ENCODE peak calls at places on chromosomes 2 and 18, in six cellular contexts. B is aorta, D is mesenchymal stem cell, N is colonic mucosa, J is heart right ventricle, H is heart left ventricle. K is an unnamed sample. For H3K27me3 and H3K36me3, the result is how much of the 10 kb centered on the place peaks cover.

GRCh38 chr2:31233741-31234689 is at the start of gene EHD3:
- DNase-seq in B (peak), D (peak), N (peak), J (peak), H (peak), K (peak)

GRCh38 chr18:80075940-80076339 is 33.1 kb upstream of the ADNP2 start:
- DNase-seq in B (no peak), D (no peak), N (no peak), J (no peak), H (no peak), K (no peak)

GRCh38 chr2:8753609-8754008 is 71.8 kb downstream of the ID2 start:
- DNase-seq in B (no peak), D (no peak), N (no peak), J (no peak), H (no peak), K (no peak)

GRCh38 chr2:73069855-73070650 is 1.5 kb downstream of the SFXN5 start:
- DNase-seq in B (no peak), D (peak), N (no peak), J (no peak), H (no peak), K (no peak)

GRCh38 chr2:16209799-16210198 is 269.4 kb downstream of the MYCN start:
- DNase-seq in B (no peak), D (no peak), N (no peak), J (no peak), H (no peak), K (no peak)

GRCh38 chr2:230861564-230862255 is 3.0 kb upstream of the ITM2C start:
- DNase-seq in B (no peak), D (no peak), N (no peak), J (no peak), H (no peak), K (no peak)

GRCh38 chr2:30886101-30886500 is 78.9 kb upstream of the CAPN13 start:
- DNase-seq in B (no peak), D (no peak), N (no peak), J (no peak), H (no peak), K (no peak)

GRCh38 chr2:8120979-8121825 is 560.7 kb upstream of the ID2 start:
- DNase-seq in B (no peak), D (peak), N (no peak), J (no peak), H (no peak), K (no peak)

GRCh38 chr18:70015127-70015526 is 67.5 kb upstream of the CD226 start:
- DNase-seq in B (no peak), D (no peak), N (no peak), J (peak), H (peak), K (no peak)

GRCh38 chr18:11906926-11907874 is 917 bp downstream of the MPPE1 start:
- DNase-seq in B (no peak), D (peak), N (peak), J (no peak), H (no peak), K (no peak)

GRCh38 chr2:65279756-65280155 is 52.1 kb downstream of the ACTR2 start:
- DNase-seq in B (no peak), D (no peak), N (no peak), J (no peak), H (peak), K (no peak)

GRCh38 chr2:65277791-65278449 is 50.3 kb downstream of the ACTR2 start:
- DNase-seq in B (no peak), D (peak), N (no peak), J (peak), H (peak), K (peak)

GRCh38 chr2:65276604-65277003 is 49.0 kb downstream of the ACTR2 start:
- DNase-seq in B (no peak), D (peak), N (no peak), J (no peak), H (no peak), K (no peak)

GRCh38 chr2:65277118-65277517 is 49.5 kb downstream of the ACTR2 start:
- DNase-seq in B (no peak), D (no peak), N (no peak), J (no peak), H (no peak), K (no peak)

GRCh38 chr2:65278450-65279030 is 50.9 kb downstream of the ACTR2 start:
- DNase-seq in B (no peak), D (peak), N (no peak), J (peak), H (peak), K (no peak)
- H3K27me3 ChIP-seq in B (under half), D (under half), N (under half), J (under half), H (under half), K (under half)

DNA sequence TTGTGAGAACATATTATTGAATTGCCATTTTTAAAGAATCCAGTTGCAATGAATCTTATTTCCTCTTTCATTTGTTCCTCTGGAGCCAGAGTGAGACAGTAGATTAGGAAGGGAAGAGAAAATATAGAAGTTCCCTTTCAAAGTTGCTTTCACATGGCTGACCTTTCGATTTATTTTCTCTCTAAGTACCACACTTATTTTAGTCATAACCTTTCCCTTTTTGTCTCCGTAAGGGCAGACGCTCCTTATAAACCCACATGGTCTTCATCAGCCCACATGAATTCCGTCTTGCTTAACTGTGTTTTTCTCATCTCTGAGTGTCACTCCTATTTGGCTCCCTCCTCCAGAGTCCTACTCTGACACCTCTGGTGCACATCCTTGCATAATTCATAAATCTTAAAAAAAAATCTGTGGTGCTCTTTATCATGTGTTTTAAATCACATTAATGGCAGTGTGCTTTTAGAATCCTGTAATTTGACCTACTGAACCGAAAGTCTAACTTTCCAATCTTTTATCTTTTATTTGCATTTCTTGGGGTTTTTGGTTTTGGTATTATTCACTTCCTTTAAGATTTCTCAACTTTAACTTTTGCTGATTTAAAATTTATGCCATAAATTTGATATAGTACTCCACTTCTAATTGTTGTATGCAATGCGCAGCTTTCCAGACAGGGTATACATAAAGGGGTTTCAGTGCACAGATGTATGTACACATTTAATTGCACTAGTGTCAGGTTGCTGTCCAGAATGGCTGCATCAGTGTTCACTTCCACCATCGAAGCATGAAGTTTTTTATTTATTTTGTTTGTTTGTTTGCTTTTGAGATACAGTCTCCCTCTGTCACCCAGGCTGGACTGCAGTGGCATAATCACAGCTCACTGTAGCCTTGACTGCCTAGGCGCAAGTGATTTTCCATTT is 38.6 kb upstream of the ZNF396 start:
- DNase-seq in B (no peak), D (peak), N (no peak), J (no peak), H (no peak), K (no peak)
- H3K4me3 ChIP-seq in B (no peak), D (no peak), N (no peak), J (no peak), H (no peak), K (no peak)

GRCh38 chr2:206145665-206146064 is 13.6 kb downstream of the NDUFS1 start:
- DNase-seq in B (no peak), D (no peak), N (no peak), J (no peak), H (no peak), K (no peak)

GRCh38 chr2:206154197-206154596 is 5.0 kb downstream of the NDUFS1 start:
- DNase-seq in B (no peak), D (peak), N (no peak), J (no peak), H (no peak), K (no peak)

GRCh38 chr2:206150631-206151030 is 8.6 kb downstream of the NDUFS1 start:
- DNase-seq in B (no peak), D (no peak), N (no peak), J (no peak), H (no peak), K (no peak)

GRCh38 chr2:206150168-206150567 is 9.1 kb downstream of the NDUFS1 start:
- DNase-seq in B (no peak), D (no peak), N (no peak), J (no peak), H (no peak), K (no peak)

DNA sequence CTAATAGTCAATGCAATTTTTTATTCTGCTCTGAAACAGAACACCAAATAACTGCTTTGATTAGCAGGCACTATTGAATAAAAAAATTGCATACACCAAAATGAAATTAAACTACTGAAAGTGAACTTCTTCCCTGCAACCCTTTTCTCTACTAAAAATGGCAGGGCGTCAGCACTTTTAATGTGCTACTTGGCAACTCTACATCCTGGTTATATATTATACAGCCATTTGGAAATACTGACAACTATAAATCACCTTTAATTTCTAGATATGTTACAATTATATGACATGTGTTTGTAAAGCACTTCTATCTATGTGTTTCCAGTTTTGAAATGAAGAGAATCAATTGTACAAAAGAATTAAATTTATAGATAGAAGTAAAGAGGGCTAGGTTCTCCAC is 9.9 kb downstream of the NDUFS1 start:
- DNase-seq in B (no peak), D (no peak), N (no peak), J (no peak), H (no peak), K (no peak)
- H3K36me3 ChIP-seq in B (under half), D (half or more), N (under half), J (half or more), H (under half), K (under half)

GRCh38 chr2:102283996-102284395 is 27.4 kb upstream of the IL1RL1 start:
- DNase-seq in B (no peak), D (no peak), N (no peak), J (no peak), H (no peak), K (no peak)

GRCh38 chr2:102284611-102285010 is 26.8 kb upstream of the IL1RL1 start:
- DNase-seq in B (no peak), D (no peak), N (no peak), J (no peak), H (no peak), K (no peak)

GRCh38 chr2:102279391-102279735 is 32.0 kb upstream of the IL1RL1 start:
- DNase-seq in B (no peak), D (no peak), N (no peak), J (no peak), H (no peak), K (no peak)

GRCh38 chr2:102285368-102285767 is 26.0 kb upstream of the IL1RL1 start:
- DNase-seq in B (no peak), D (no peak), N (no peak), J (no peak), H (no peak), K (no peak)

DNA sequence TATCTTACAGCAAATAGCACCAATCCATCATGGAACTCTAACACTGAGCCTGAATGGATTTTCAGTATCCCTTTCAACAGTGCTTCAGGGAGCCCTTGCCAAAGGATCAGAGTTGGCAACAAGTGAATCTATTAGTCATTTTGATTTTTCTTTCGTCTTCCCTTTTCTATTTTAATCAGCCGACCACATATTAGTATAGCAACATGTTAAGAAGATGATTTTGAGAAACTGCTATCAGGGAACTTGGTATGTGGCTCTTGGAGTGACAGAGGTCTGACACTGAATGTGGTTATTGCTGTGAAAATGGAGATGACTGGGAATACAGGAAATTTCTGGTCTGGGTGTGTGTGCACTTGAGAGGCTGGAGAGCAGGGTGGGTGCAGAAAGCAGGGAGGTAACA is 28.7 kb upstream of the IL1RL1 start:
- DNase-seq in B (no peak), D (no peak), N (no peak), J (no peak), H (no peak), K (no peak)
- H3K27me3 ChIP-seq in B (under half), D (under half), N (under half), J (under half), H (under half), K (under half)

K was measured in lung.